ENCODE peak calls at places on chromosomes 4 and X, in four cellular contexts. G is SHP77, R is caudate nucleus, D is AG09319. Z is an unnamed sample.
A peak's percentile ranks its signal among the peaks of the same experiment; 100 is the strongest.

GRCh38 chrX:115362334-115363095 is 73.0 kb downstream of the LUZP4 start:
- DNase-seq in D (no peak), R (no peak), G (no peak), Z (no peak)

GRCh38 chr4:187042251-187042650 is 318.6 kb upstream of the FAT1 start:
- DNase-seq in R (no peak), D (no peak), G (no peak), Z (no peak)

GRCh38 chr4:176357359-176358082 is 37.8 kb downstream of the SPCS3 start:
- DNase-seq in D (no peak), G (no peak), R (no peak), Z (no peak)

GRCh38 chr4:159035570-159035969 is 67.3 kb upstream of the RAPGEF2 start:
- DNase-seq in D (no peak), G (no peak), R (no peak), Z (no peak)

GRCh38 chrX:1535241-1536041 is 1.5 kb downstream of the P2RY8 start:
- DNase-seq in D (no peak), R (no peak), G (no peak), Z (no peak)

GRCh38 chrX:123854329-123854728 is 5.5 kb upstream of the XIAP start:
- DNase-seq in D (no peak), G (no peak), R (no peak), Z (no peak)

GRCh38 chr4:71239365-71239764 is 99.5 kb upstream of the SLC4A4 start:
- DNase-seq in R (no peak), G (no peak), D (no peak), Z (no peak)

GRCh38 chr4:170672571-170672970 is 582.8 kb upstream of the AADAT start:
- DNase-seq in G (no peak), R (no peak), D (no peak), Z (no peak)

GRCh38 chrX:112450810-112451209 is 228.9 kb downstream of the LHFPL1 start:
- DNase-seq in G (no peak), R (no peak), D (no peak), Z (no peak)

GRCh38 chr4:6855692-6856297 is 53.8 kb upstream of the TBC1D14 start:
- DNase-seq in R (no peak), D (no peak), G (peak; percentile 14), Z (no peak)

GRCh38 chr4:1832690-1833089 is 23.3 kb downstream of the LETM1 start:
- DNase-seq in R (no peak), G (no peak), D (no peak), Z (no peak)

GRCh38 chr4:139892973-139893736 is 227.5 kb downstream of the MGST2 start:
- DNase-seq in R (no peak), G (no peak), D (no peak), Z (no peak)

GRCh38 chr4:108433832-108434231 is 186.5 kb upstream of the RPL34 start:
- DNase-seq in D (peak; percentile 23), G (no peak), R (no peak), Z (no peak)

GRCh38 chr4:175386776-175387507 is 425.1 kb downstream of the GPM6A start:
- DNase-seq in G (no peak), R (no peak), D (no peak), Z (no peak)

GRCh38 chr4:101670370-101670769 is 120.2 kb upstream of the BANK1 start:
- DNase-seq in D (no peak), G (no peak), R (no peak), Z (no peak)

GRCh38 chr4:149884046-149884445 is 68.4 kb upstream of the IQCM start:
- DNase-seq in G (no peak), D (peak; percentile 14), R (peak; percentile 1), Z (no peak)